ENCODE peak calls at places on chromosomes 2 and 18, in seven cellular contexts. G is kidney, H is suprapubic skin, U is fibroblast of lung, F is cardiac muscle cell, E is A549, C is heart left ventricle. Y is an unnamed sample.

GRCh38 chr2:226649871-226650660 is 149.6 kb downstream of the IRS1 start:
- DNase-seq in G (peak; percentile 88), H (peak; percentile 78), F (no peak), C (peak; percentile 79), U (peak; percentile 99), E (peak; percentile 31), Y (peak; percentile 80)

GRCh38 chr2:9753276-9753600 is 90.0 kb upstream of the TAF1B start:
- DNase-seq in G (peak; percentile 79), H (no peak), C (peak; percentile 69), F (no peak), E (peak; percentile 88), U (peak; percentile 98), Y (peak; percentile 81)

GRCh38 chr2:96888082-96889011 is 18.5 kb upstream of the SEMA4C start:
- DNase-seq in C (no peak), F (no peak), E (no peak), U (no peak), G (no peak), H (no peak), Y (no peak)

GRCh38 chr2:45567974-45568789 is 42.9 kb downstream of the SRBD1 start:
- DNase-seq in H (no peak), G (no peak), U (peak; percentile 28), E (no peak), C (no peak), F (no peak), Y (no peak)

GRCh38 chr2:231355802-231356473 is 39.6 kb upstream of the B3GNT7 start:
- DNase-seq in C (no peak), U (no peak), E (no peak), H (no peak), F (no peak), G (peak; percentile 69), Y (peak; percentile 72)

GRCh38 chr2:186032930-186033329 is 294.3 kb downstream of the FSIP2 start:
- DNase-seq in H (no peak), G (no peak), E (no peak), C (no peak), F (no peak), U (no peak), Y (no peak)

GRCh38 chr2:19299522-19299921 is 58.9 kb downstream of the OSR1 start:
- DNase-seq in H (no peak), F (no peak), G (no peak), C (no peak), U (peak; percentile 18), E (no peak), Y (no peak)

GRCh38 chr2:159562248-159562647 is 54.1 kb downstream of the BAZ2B start:
- DNase-seq in U (peak; percentile 31), C (no peak), E (no peak), F (no peak), G (no peak), H (no peak), Y (no peak)

GRCh38 chr18:10193446-10193845 is 261.0 kb upstream of the APCDD1 start:
- DNase-seq in H (no peak), U (peak; percentile 40), E (no peak), G (no peak), C (no peak), F (no peak), Y (no peak)

GRCh38 chr2:73685770-73686438 is 43.7 kb upstream of the NAT8 start:
- DNase-seq in E (no peak), U (peak; percentile 5), F (no peak), G (no peak), C (no peak), H (no peak), Y (no peak)

GRCh38 chr18:55249572-55249971 is 290.3 kb upstream of the CCDC68 start:
- DNase-seq in C (no peak), E (no peak), F (no peak), G (no peak), H (no peak), U (peak; percentile 61), Y (no peak)

GRCh38 chr2:31812051-31812798 is 198.6 kb downstream of the MEMO1 start:
- DNase-seq in E (peak; percentile 47), U (no peak), C (no peak), H (no peak), G (no peak), F (no peak), Y (no peak)

GRCh38 chr18:50092250-50092780 is 102.6 kb downstream of the MYO5B start:
- DNase-seq in U (no peak), H (no peak), F (no peak), E (no peak), C (no peak), G (no peak), Y (no peak)

GRCh38 chr18:12254137-12254819 is at the start of gene CIDEA:
- DNase-seq in G (peak; percentile 67), U (peak; percentile 42), F (peak; percentile 64), C (no peak), E (no peak), H (no peak), Y (peak; percentile 58)

GRCh38 chr18:45521151-45521550 is 94.1 kb upstream of the SLC14A2 start:
- DNase-seq in G (no peak), U (peak; percentile 95), H (no peak), F (no peak), C (no peak), E (no peak), Y (no peak)

GRCh38 chr2:65367517-65367916 is 64.9 kb downstream of the SPRED2 start:
- DNase-seq in G (no peak), C (no peak), F (no peak), E (peak; percentile 69), U (peak; percentile 95), H (no peak), Y (no peak)

GRCh38 chr2:235576337-235576910 is 82.6 kb downstream of the AGAP1 start:
- DNase-seq in E (no peak), H (no peak), F (no peak), C (no peak), U (no peak), G (peak; percentile 62), Y (no peak)

GRCh38 chr2:235577404-235578330 is 83.8 kb downstream of the AGAP1 start:
- DNase-seq in U (peak; percentile 36), H (no peak), C (peak; percentile 71), G (peak; percentile 62), E (no peak), F (no peak), Y (peak; percentile 36)

GRCh38 chr2:235580401-235581157 is 86.7 kb downstream of the AGAP1 start:
- DNase-seq in E (no peak), G (no peak), H (no peak), F (no peak), U (no peak), C (no peak), Y (no peak)

GRCh38 chr2:235582081-235582686 is 88.3 kb downstream of the AGAP1 start:
- DNase-seq in E (no peak), U (no peak), F (no peak), C (no peak), G (no peak), H (no peak), Y (no peak)

DNA sequence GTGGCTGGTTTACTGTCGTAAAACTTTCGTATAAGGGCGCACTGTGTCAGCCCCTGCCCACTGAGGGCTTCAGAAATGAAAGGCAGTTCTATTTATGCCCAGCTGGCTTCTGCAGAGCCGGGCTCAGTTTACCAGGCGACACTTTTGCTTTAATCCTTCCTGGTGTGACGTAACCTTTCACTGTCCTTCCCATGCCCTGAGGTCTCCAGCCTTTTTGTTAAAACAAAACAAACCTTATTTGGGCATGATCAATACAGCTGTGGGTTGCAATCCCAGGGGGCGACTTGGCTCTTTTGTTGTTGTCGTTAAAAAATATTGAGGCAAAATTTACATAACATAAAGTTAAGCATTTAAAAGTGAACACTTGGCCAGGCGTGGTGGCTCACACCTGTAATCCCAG is 85.3 kb downstream of the AGAP1 start:
- DNase-seq in E (no peak), H (no peak), C (no peak), U (no peak), F (no peak), G (no peak), Y (no peak)
- H3K4me1 ChIP-seq in E (no peaks in the 10 kb centered on the region), H (peaks cover 14% of the 10 kb centered on the region), C (peaks cover 20% of the 10 kb centered on the region), U (peaks cover 2% of the 10 kb centered on the region), F (peaks cover 7% of the 10 kb centered on the region), G (peaks cover 15% of the 10 kb centered on the region), Y (no peaks in the 10 kb centered on the region)

GRCh38 chr2:241638940-241639339 is 1.4 kb downstream of the ATG4B start:
- DNase-seq in F (no peak), E (no peak), H (no peak), C (no peak), G (peak; percentile 78), U (no peak), Y (no peak)
- H3K4me1 ChIP-seq in F (peaks cover 12% of the 10 kb centered on the region), E (peaks cover 21% of the 10 kb centered on the region), H (peaks cover 56% of the 10 kb centered on the region), C (peaks cover 50% of the 10 kb centered on the region), G (peaks cover 17% of the 10 kb centered on the region), U (no peaks in the 10 kb centered on the region), Y (no peaks in the 10 kb centered on the region)

GRCh38 chr18:23188391-23188790 is 53.1 kb downstream of the CABLES1 start:
- DNase-seq in H (no peak), U (no peak), E (no peak), C (no peak), F (no peak), G (no peak), Y (no peak)
- H3K4me1 ChIP-seq in H (peaks cover 15% of the 10 kb centered on the region), U (no peaks in the 10 kb centered on the region), E (no peaks in the 10 kb centered on the region), C (peaks cover 19% of the 10 kb centered on the region), F (peaks cover 4% of the 10 kb centered on the region), G (peaks cover 20% of the 10 kb centered on the region), Y (no peaks in the 10 kb centered on the region)

GRCh38 chr2:219280682-219281081 is 1.5 kb downstream of the DNAJB2 start:
- DNase-seq in G (no peak), C (no peak), H (no peak), U (no peak), E (no peak), F (no peak), Y (peak; percentile 25)
- H3K4me1 ChIP-seq in G (peaks cover 21% of the 10 kb centered on the region), C (peaks cover 27% of the 10 kb centered on the region), H (peaks cover 77% of the 10 kb centered on the region), U (peaks cover 17% of the 10 kb centered on the region), E (peaks cover 40% of the 10 kb centered on the region), F (peaks cover 11% of the 10 kb centered on the region), Y (no peaks in the 10 kb centered on the region)

GRCh38 chr2:119155633-119156032 is 2.9 kb downstream of the C1QL2 start:
- DNase-seq in U (no peak), G (no peak), H (no peak), F (no peak), C (no peak), E (no peak), Y (no peak)

GRCh38 chr2:119158563-119159347 is at the start of gene C1QL2:
- DNase-seq in U (no peak), E (no peak), F (peak; percentile 50), C (no peak), H (no peak), G (no peak), Y (no peak)

GRCh38 chr2:119156891-119157773 is 1.4 kb downstream of the C1QL2 start:
- DNase-seq in H (no peak), U (no peak), G (no peak), C (no peak), F (no peak), E (no peak), Y (no peak)

GRCh38 chr2:119156105-119156890 is 2.3 kb downstream of the C1QL2 start:
- DNase-seq in F (no peak), U (no peak), C (no peak), E (no peak), G (no peak), H (no peak), Y (no peak)

DNA sequence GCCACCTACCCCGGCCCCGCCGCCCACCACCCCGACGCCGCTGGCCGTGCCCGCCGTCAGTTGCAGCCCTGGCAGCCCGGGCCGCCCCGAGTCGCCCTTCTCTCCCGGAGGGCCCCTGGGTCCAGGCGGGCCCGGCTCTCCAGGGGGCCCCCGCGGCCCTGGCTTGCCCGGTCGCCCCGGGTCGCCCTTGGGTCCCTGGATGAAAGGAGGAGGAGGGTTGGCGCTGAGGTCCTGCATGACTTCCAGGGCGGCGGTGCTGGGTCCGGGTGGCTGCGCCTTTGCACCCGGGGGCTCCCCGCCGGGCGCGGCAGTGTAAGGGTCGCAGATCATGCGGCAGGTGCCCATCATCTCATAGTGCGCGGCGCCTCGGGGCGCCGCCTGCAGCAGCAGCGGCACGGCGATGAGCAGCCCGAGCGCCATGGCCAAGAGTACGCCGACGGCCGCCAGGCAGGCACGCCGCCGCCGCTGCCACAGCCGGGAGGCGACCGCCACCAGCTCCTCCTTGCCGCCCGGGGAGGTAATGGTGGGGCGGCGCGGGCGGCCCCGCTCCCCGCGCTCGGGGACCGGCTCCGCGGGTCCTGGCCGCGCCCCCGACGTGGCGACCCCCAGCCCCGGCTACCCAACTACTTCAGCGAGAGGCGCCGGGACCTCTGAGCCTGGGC is 570 bp downstream of the C1QL2 start:
- DNase-seq in E (no peak), U (no peak), F (no peak), G (no peak), H (no peak), C (no peak), Y (no peak)
- H3K4me1 ChIP-seq in E (peaks cover 4% of the 10 kb centered on the region), U (no peaks in the 10 kb centered on the region), F (no peaks in the 10 kb centered on the region), G (no peaks in the 10 kb centered on the region), H (peaks cover 30% of the 10 kb centered on the region), C (peaks cover 7% of the 10 kb centered on the region), Y (no peaks in the 10 kb centered on the region)

Y was measured in aorta.